ENCODE peak calls at places on chromosome 20, in seven cellular contexts. J is mesenchymal stem cell, G is GM23338, A is sigmoid colon, O is Panc1, X is heart right ventricle, Q is vagina. B is an unnamed sample. For H3K4me1, the result is how much of the 10 kb centered on the place peaks cover.

GRCh38 chr20:9808166-9808565 is 30.7 kb downstream of the PAK5 start:
- DNase-seq in X (no peak), A (no peak), O (no peak), G (no peak), J (no peak), Q (no peak), B (no peak)

GRCh38 chr20:37575884-37576283 is 48.2 kb upstream of the BLCAP start:
- DNase-seq in J (no peak), O (no peak), G (peak), X (no peak), A (peak), Q (no peak), B (no peak)

GRCh38 chr20:17066955-17067354 is 159.9 kb upstream of the PCSK2 start:
- DNase-seq in Q (no peak), J (no peak), G (peak), O (no peak), X (no peak), A (no peak), B (no peak)

GRCh38 chr20:36585410-36586125 is 12.2 kb downstream of the TGIF2 start:
- DNase-seq in G (peak), A (no peak), O (no peak), Q (no peak), X (no peak), J (peak), B (no peak)

GRCh38 chr20:37543828-37544227 is 16.2 kb upstream of the BLCAP start:
- DNase-seq in G (peak), A (no peak), X (no peak), O (no peak), Q (peak), J (peak), B (no peak)

GRCh38 chr20:19256085-19256484 is 43.6 kb downstream of the SLC24A3 start:
- DNase-seq in O (no peak), Q (peak), X (no peak), A (no peak), G (no peak), J (no peak), B (no peak)

GRCh38 chr20:9407805-9408421 is 106.5 kb upstream of the LAMP5 start:
- DNase-seq in O (peak), J (peak), G (peak), Q (no peak), A (no peak), X (peak), B (peak)

GRCh38 chr20:371755-372542 is 8.6 kb upstream of the TRIB3 start:
- DNase-seq in Q (no peak), X (peak), O (no peak), A (peak), G (no peak), J (peak), B (peak)

GRCh38 chr20:20820104-20820503 is 107.7 kb upstream of the RALGAPA2 start:
- DNase-seq in Q (no peak), G (peak), O (no peak), J (no peak), A (no peak), X (no peak), B (no peak)

GRCh38 chr20:54062812-54063280 is 7.5 kb downstream of the BCAS1 start:
- DNase-seq in O (peak), X (no peak), G (peak), Q (no peak), J (peak), A (no peak), B (no peak)

GRCh38 chr20:17538517-17539170 is 7.5 kb upstream of the BFSP1 start:
- DNase-seq in X (no peak), Q (no peak), G (no peak), J (peak), O (no peak), A (no peak), B (no peak)

GRCh38 chr20:52975024-52975732 is 3.0 kb downstream of the TSHZ2 start:
- DNase-seq in O (no peak), X (no peak), G (no peak), J (peak), Q (no peak), A (no peak), B (no peak)

GRCh38 chr20:61935926-61936700 is 129.6 kb downstream of the TAF4 start:
- DNase-seq in G (no peak), X (no peak), O (no peak), Q (no peak), J (no peak), A (peak), B (no peak)

GRCh38 chr20:61933951-61934715 is 131.5 kb downstream of the TAF4 start:
- DNase-seq in G (peak), Q (no peak), J (no peak), O (no peak), A (peak), X (no peak), B (no peak)

GRCh38 chr20:56299362-56299761 is 50.8 kb downstream of the MC3R start:
- DNase-seq in Q (no peak), A (no peak), G (no peak), J (no peak), X (no peak), O (no peak), B (no peak)

GRCh38 chr20:38473353-38473795 is 731 bp downstream of the RALGAPB start:
- DNase-seq in Q (no peak), O (no peak), G (no peak), X (peak), A (no peak), J (peak), B (no peak)

GRCh38 chr20:62872184-62872862 is 10.7 kb upstream of the TCFL5 start:
- DNase-seq in G (no peak), J (no peak), A (no peak), O (no peak), Q (no peak), X (no peak), B (no peak)

GRCh38 chr20:37901280-37901666 is 1.7 kb upstream of the VSTM2L start:
- DNase-seq in J (no peak), A (no peak), Q (no peak), O (no peak), X (no peak), G (peak), B (no peak)

GRCh38 chr20:37529214-37529967 is 1.7 kb upstream of the BLCAP start:
- DNase-seq in X (no peak), O (no peak), J (no peak), G (no peak), Q (peak), A (no peak), B (no peak)

GRCh38 chr20:37987602-37988290 is 45.5 kb downstream of the TTI1 start:
- DNase-seq in X (no peak), A (no peak), Q (peak), J (no peak), G (no peak), O (no peak), B (no peak)

DNA sequence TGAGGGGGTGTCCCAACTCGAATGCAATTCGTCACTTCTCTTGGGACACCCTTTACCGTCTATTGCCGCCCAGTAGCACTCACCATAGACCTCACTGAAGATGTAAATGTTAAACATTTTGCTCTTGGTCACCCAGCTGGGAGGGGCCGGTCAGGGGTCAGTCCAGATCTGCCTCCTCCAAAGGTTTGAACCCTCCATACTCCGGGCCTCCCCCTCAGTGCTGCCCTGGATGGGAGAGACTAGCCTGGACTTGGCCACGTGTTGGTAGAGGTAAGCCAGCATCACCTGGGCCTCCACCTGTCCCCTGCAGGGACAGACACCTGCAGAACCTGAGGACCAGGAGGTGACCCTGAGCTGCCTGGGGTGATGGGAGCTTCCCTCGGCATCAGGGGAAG is 5.0 kb upstream of the MYT1 start:
- DNase-seq in G (no peak), Q (no peak), X (no peak), A (no peak), J (no peak), O (no peak), B (no peak)
- H3K27ac ChIP-seq in G (no peak), Q (no peak), X (no peak), A (no peak), J (no peak), O (no peak), B (no peak)

DNA sequence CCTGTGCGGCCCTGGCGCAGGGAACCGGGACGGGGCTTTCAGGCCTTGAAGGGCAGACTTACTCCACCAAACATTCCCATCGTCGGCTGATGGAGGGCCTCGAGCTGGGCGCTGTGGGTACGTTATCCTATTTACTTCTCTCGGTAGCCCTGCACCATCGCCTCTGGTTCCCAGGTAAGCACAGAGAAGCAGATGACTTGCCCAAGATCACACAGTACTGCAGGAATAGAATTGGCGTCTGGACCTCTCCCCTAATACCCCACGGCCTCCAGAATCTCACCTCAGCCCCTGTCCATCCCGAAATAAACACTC is 46.4 kb downstream of the PDYN start:
- DNase-seq in Q (no peak), G (no peak), O (no peak), J (no peak), A (peak), X (no peak), B (no peak)
- H3K4me1 ChIP-seq in Q (under half), G (under half), O (under half), J (under half), A (under half), X (under half), B (under half)

GRCh38 chr20:44696315-44696714 is 18.9 kb upstream of the CCN5 start:
- DNase-seq in Q (no peak), A (no peak), O (no peak), J (no peak), G (peak), X (no peak), B (no peak)

GRCh38 chr20:44694159-44694558 is 21.0 kb upstream of the CCN5 start:
- DNase-seq in Q (no peak), X (no peak), G (no peak), J (no peak), O (no peak), A (no peak), B (no peak)

GRCh38 chr20:44692932-44693476 is 22.2 kb upstream of the CCN5 start:
- DNase-seq in Q (no peak), X (peak), A (peak), G (no peak), O (peak), J (peak), B (peak)

GRCh38 chr20:44693625-44694024 is 21.5 kb upstream of the CCN5 start:
- DNase-seq in Q (no peak), A (no peak), O (no peak), G (no peak), J (no peak), X (no peak), B (no peak)

DNA sequence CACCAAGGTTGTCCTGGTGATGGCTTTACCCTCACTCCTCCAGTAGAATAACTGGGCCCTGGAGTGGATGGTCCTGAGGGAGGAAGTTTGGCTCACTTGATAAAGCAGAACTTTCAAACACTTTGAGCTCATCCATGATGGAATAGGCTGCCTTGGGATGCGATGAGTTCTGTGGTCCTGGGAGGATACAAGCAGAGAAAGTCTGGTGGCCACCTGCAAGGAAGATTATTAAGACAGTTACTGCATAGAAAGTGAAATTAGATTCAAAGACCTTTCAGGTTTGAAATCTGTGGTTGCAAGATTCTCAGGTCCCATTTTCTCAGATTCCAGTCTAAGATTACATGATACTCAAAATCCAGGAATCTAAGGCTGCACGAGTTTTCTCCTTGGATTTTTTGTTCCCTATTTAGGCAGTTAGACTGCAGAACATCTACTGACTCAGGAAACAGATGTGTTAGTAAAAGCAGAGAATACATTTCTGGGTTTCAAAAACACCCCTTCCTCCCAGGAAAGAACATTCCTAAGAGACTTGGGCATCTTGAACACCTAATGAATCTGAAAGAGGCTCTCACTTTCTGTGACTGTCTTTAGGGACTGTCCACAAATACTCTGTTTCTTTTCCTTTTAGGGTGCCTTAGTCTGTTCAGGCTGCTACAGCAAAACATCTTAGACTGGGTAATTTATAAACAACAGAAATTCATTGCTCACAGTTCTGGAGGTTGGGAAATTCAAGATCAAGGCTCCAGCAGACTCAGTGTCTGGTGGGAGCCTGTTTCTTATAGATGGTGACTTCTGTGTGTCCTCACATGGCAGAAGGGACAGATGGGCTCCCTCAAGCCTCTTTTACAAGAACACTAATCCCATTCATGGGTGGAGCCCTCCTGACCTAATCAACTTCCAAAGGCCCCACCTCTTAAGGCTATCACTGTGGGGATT is 19.6 kb upstream of the CCN5 start:
- DNase-seq in O (no peak), X (no peak), A (no peak), J (peak), G (no peak), Q (no peak), B (no peak)
- H3K27ac ChIP-seq in O (peak), X (peak), A (peak), J (peak), G (no peak), Q (peak), B (peak)

DNA sequence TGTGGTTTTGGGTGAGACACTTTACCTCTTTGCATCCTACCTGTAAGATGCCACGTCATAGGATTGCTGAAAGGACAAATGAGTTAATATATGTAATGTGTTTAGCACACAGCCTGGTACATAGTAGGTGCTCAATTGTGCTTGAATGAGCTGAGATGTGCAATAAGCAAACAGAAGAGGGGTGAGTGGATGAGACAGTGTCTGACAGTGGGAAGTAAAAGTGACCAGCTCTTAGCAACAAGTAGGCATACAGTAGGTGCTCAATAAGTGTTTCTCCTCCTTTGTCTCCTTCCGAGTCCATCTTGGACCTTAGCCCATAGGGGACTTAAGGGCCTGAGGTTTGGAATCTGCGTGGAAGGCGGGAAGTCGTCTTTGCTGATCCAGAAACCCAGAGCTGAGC is 104.7 kb downstream of the CEBPB start:
- DNase-seq in G (no peak), J (no peak), X (no peak), A (no peak), O (no peak), Q (no peak), B (no peak)
- H3K4me1 ChIP-seq in G (under half), J (under half), X (under half), A (under half), O (under half), Q (under half), B (under half)

GRCh38 chr20:1402149-1402548 is 9.3 kb upstream of the FKBP1A start:
- DNase-seq in G (no peak), Q (no peak), J (peak), O (no peak), A (no peak), X (no peak), B (no peak)

GRCh38 chr20:1403624-1404023 is 10.8 kb upstream of the FKBP1A start:
- DNase-seq in O (no peak), Q (no peak), A (no peak), J (no peak), G (no peak), X (no peak), B (no peak)

GRCh38 chr20:1405801-1406200 is 12.9 kb upstream of the FKBP1A start:
- DNase-seq in G (no peak), Q (no peak), J (no peak), X (no peak), O (no peak), A (no peak), B (no peak)

GRCh38 chr20:1397710-1398109 is 4.9 kb upstream of the FKBP1A start:
- DNase-seq in O (no peak), Q (no peak), G (peak), J (no peak), A (no peak), X (no peak), B (no peak)

DNA sequence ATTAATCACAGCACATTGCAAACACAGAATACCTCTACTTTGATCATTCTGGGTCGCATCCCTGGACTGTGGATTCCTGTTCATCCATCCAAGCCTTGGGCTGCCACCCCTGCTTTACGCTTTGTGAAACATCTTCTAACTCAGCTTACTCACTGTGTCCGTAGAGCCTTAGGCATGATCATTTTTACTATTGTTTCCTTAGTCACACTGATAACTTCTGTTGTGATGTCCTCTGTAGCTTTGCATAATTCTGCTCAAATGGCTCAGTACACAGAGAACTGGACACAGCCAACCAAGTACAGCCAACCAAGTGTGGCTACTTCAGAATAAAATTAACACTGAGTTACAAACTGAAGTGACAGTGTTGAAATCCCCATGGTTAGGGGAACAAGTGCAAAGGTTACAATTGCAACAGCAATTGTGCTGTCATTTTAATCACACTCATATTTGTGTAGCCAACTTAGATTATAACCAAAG is 8.6 kb upstream of the FKBP1A start:
- DNase-seq in Q (no peak), J (no peak), O (no peak), G (no peak), A (no peak), X (no peak), B (no peak)
- H3K27ac ChIP-seq in Q (no peak), J (no peak), O (peak), G (no peak), A (no peak), X (no peak), B (no peak)

GRCh38 chr20:49165611-49166010 is 22.5 kb downstream of the STAU1 start:
- DNase-seq in G (no peak), O (no peak), Q (no peak), X (no peak), A (no peak), J (no peak), B (no peak)

GRCh38 chr20:49161428-49162152 is 26.5 kb downstream of the STAU1 start:
- DNase-seq in J (no peak), O (no peak), X (no peak), G (no peak), Q (no peak), A (no peak), B (no peak)

GRCh38 chr20:49160057-49160929 is 27.8 kb downstream of the STAU1 start:
- DNase-seq in J (no peak), Q (no peak), A (no peak), X (no peak), G (no peak), O (no peak), B (no peak)

GRCh38 chr20:49166534-49167449 is 21.3 kb downstream of the STAU1 start:
- DNase-seq in X (no peak), G (no peak), J (no peak), O (no peak), Q (no peak), A (no peak), B (no peak)

DNA sequence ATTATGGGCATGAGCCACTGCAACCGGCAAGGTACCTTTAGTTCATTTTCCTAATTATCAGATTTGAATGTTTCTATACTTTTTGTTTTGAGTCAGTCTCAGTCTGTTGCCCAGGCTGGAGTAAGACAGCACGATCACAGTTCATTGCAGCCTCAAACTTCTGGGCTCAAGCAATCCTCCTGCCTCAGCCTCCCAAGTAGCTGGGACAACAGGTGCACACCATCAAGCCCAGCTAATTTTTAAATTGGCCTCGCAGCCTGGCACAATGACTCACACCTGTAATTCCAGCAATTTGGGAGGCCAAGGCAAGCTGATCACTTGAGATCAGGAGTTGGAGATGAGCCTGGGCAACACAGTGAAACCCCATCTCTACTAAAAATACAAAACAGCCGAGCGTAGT is 24.4 kb downstream of the STAU1 start:
- DNase-seq in Q (no peak), X (no peak), G (no peak), J (no peak), A (no peak), O (no peak), B (no peak)
- H3K4me1 ChIP-seq in Q (under half), X (under half), G (under half), J (under half), A (under half), O (under half), B (under half)